ENCODE peak calls at places on chromosomes 3 and 15, in six cellular contexts. H is NCI-H510A treated with DMSO at 0.1 percent for 48 hours; Q is M059J; S is stimulated activated CD4-positive, alpha-beta T cell treated with anti-CD3 and anti-CD28 coated beads, Interleukin-2, amount 100 ng/mL, for 24 hours; C is progenitor cell of endocrine pancreas; W is HTR-8/SVneo. T is an unnamed sample.

GRCh38 chr3:194046995-194047681 is 88.8 kb upstream of the HES1 start:
- DNase-seq in H (peak), W (no peak), Q (no peak), C (no peak), S (no peak), T (no peak)

GRCh38 chr3:189300345-189300744 is 128.6 kb downstream of the TPRG1 start:
- DNase-seq in C (no peak), H (no peak), Q (no peak), W (no peak), S (no peak), T (no peak)

GRCh38 chr3:49899815-49900214 is 3.9 kb downstream of the MST1R start:
- DNase-seq in Q (peak), H (no peak), S (no peak), C (no peak), W (no peak), T (peak)

GRCh38 chr3:97958396-97958795 is 13.8 kb downstream of the RIOX2 start:
- DNase-seq in C (no peak), S (no peak), Q (peak), W (no peak), H (no peak), T (no peak)

GRCh38 chr3:178059124-178059523 is 477.1 kb upstream of the KCNMB2 start:
- DNase-seq in W (no peak), Q (no peak), C (no peak), S (no peak), H (no peak), T (no peak)

GRCh38 chr15:68644088-68644904 is 65.5 kb downstream of the CORO2B start:
- DNase-seq in S (no peak), H (no peak), Q (peak), W (no peak), C (no peak), T (no peak)

GRCh38 chr3:131856171-131856570 is 178.6 kb downstream of the CPNE4 start:
- DNase-seq in C (no peak), Q (no peak), W (no peak), S (no peak), H (no peak), T (no peak)

GRCh38 chr3:156259896-156260788 is 139.8 kb downstream of the KCNAB1 start:
- DNase-seq in C (no peak), Q (no peak), H (no peak), S (no peak), W (no peak), T (no peak)

GRCh38 chr3:46898321-46899150 is 21.0 kb downstream of the PTH1R start:
- DNase-seq in C (no peak), W (no peak), H (no peak), Q (no peak), S (no peak), T (no peak)

GRCh38 chr3:196219194-196219969 is 3.0 kb downstream of the SLC51A start:
- DNase-seq in S (peak), C (no peak), H (peak), W (peak), Q (peak), T (no peak)

GRCh38 chr3:141336672-141337522 is 31.4 kb upstream of the ZBTB38 start:
- DNase-seq in Q (peak), C (no peak), W (peak), H (no peak), S (no peak), T (no peak)

GRCh38 chr3:15438988-15439387 is 11.6 kb downstream of the EAF1 start:
- DNase-seq in Q (peak), H (no peak), S (no peak), C (no peak), W (no peak), T (no peak)

GRCh38 chr3:43365601-43366305 is 79.4 kb downstream of the SNRK start:
- DNase-seq in S (no peak), H (no peak), W (no peak), Q (no peak), C (no peak), T (no peak)

GRCh38 chr3:168872811-168873210 is 777.1 kb upstream of the GOLIM4 start:
- DNase-seq in Q (no peak), H (no peak), S (no peak), W (no peak), C (no peak), T (no peak)

GRCh38 chr15:55879181-55879580 is 114.2 kb downstream of the NEDD4 start:
- DNase-seq in W (no peak), Q (peak), S (no peak), C (no peak), H (no peak), T (no peak)

GRCh38 chr3:88876724-88877123 is 230.7 kb upstream of the EPHA3 start:
- DNase-seq in W (no peak), C (no peak), Q (no peak), S (no peak), H (no peak), T (no peak)

GRCh38 chr3:195868336-195868865 is 40.0 kb downstream of the TNK2 start:
- DNase-seq in H (no peak), W (no peak), Q (no peak), S (no peak), C (no peak), T (no peak)

GRCh38 chr3:162938073-162938472 is 1441.5 kb downstream of the OTOL1 start:
- DNase-seq in S (no peak), C (no peak), W (no peak), Q (no peak), H (peak), T (no peak)

GRCh38 chr15:39392469-39393047 is 188.3 kb upstream of the THBS1 start:
- DNase-seq in W (no peak), H (no peak), Q (peak), S (no peak), C (no peak), T (no peak)

GRCh38 chr3:10930641-10931040 is 61.9 kb upstream of the SLC6A1 start:
- DNase-seq in W (no peak), H (no peak), Q (no peak), S (no peak), C (no peak), T (no peak)

GRCh38 chr3:105235785-105236184 is 130.9 kb upstream of the ALCAM start:
- DNase-seq in C (no peak), Q (no peak), S (no peak), W (no peak), H (no peak), T (no peak)

GRCh38 chr15:84947947-84948830 is 33.5 kb upstream of the PDE8A start:
- DNase-seq in C (no peak), W (peak), H (no peak), Q (peak), S (no peak), T (no peak)

GRCh38 chr15:60914360-60914759 is 314.7 kb downstream of the RORA start:
- DNase-seq in H (no peak), W (no peak), C (no peak), S (no peak), Q (no peak), T (no peak)

GRCh38 chr3:151265866-151266265 is 12.5 kb downstream of the P2RY14 start:
- DNase-seq in C (no peak), W (no peak), S (no peak), H (no peak), Q (peak), T (peak)

GRCh38 chr3:134085034-134085775 is 55.5 kb upstream of the SLCO2A1 start:
- DNase-seq in W (no peak), C (no peak), Q (no peak), H (no peak), S (no peak), T (no peak)

GRCh38 chr15:77764095-77764494 is 131.4 kb upstream of the LINGO1 start:
- DNase-seq in S (no peak), W (no peak), Q (no peak), H (no peak), C (no peak), T (no peak)

GRCh38 chr3:120604382-120604781 is 8.2 kb downstream of the NDUFB4 start:
- DNase-seq in W (no peak), S (no peak), Q (no peak), C (no peak), H (no peak), T (no peak)

GRCh38 chr3:62365311-62366092 is 7.8 kb downstream of the FEZF2 start:
- DNase-seq in W (no peak), H (no peak), C (no peak), Q (no peak), S (no peak), T (peak)

GRCh38 chr15:98866503-98866902 is 141.1 kb downstream of the PGPEP1L start:
- DNase-seq in C (no peak), Q (peak), W (no peak), H (no peak), S (no peak), T (no peak)